ENCODE peak calls at places on chromosomes 11 and 22, in seven cellular contexts. T is CD8-positive, alpha-beta T cell; Z is stomach; I is colonic mucosa; U is pancreas; K is Caco-2; G is IMR-90. P is an unnamed sample.
A peak's percentile ranks its signal among the peaks of the same experiment; 100 is the strongest.

GRCh38 chr11:78140392-78141077 is 1.1 kb upstream of the ALG8 start:
- DNase-seq in T (no peak), Z (no peak), I (no peak), U (no peak), K (no peak), G (no peak), P (no peak)

GRCh38 chr11:1952806-1953482 is 5.8 kb downstream of the MRPL23 start:
- DNase-seq in T (no peak), Z (no peak), I (no peak), U (no peak), K (no peak), G (no peak), P (no peak)

GRCh38 chr22:19119949-19120348 is 2.3 kb downstream of the DGCR2 start:
- DNase-seq in T (no peak), Z (no peak), I (no peak), U (no peak), K (no peak), G (no peak), P (no peak)

GRCh38 chr22:29912605-29913398 is 29.8 kb downstream of the MTMR3 start:
- DNase-seq in T (no peak), Z (no peak), I (no peak), U (no peak), K (no peak), G (peak; percentile 93), P (peak; percentile 29)

GRCh38 chr11:71321433-71322191 is 69.2 kb upstream of the SHANK2 start:
- DNase-seq in T (no peak), Z (no peak), I (no peak), U (no peak), K (no peak), G (no peak), P (no peak)

GRCh38 chr11:121131656-121132055 is 30.6 kb downstream of the TECTA start:
- DNase-seq in T (no peak), Z (no peak), I (no peak), U (no peak), K (no peak), G (no peak), P (no peak)

GRCh38 chr11:26584818-26585217 is 12.8 kb upstream of the MUC15 start:
- DNase-seq in T (no peak), Z (no peak), I (no peak), U (no peak), K (no peak), G (no peak), P (peak; percentile 11)

GRCh38 chr11:76739798-76740197 is 43.4 kb upstream of the TSKU start:
- DNase-seq in T (no peak), Z (no peak), I (no peak), U (no peak), K (no peak), G (no peak), P (no peak)

GRCh38 chr11:122242731-122243130 is 126.7 kb upstream of the BLID start:
- DNase-seq in T (no peak), Z (no peak), I (no peak), U (no peak), K (no peak), G (no peak), P (no peak)

GRCh38 chr11:36240746-36241295 is 48.4 kb downstream of the COMMD9 start:
- DNase-seq in T (no peak), Z (no peak), I (no peak), U (no peak), K (no peak), G (no peak), P (no peak)

GRCh38 chr22:27597703-27598444 is 203.7 kb downstream of the MN1 start:
- DNase-seq in T (no peak), Z (no peak), I (no peak), U (peak; percentile 16), K (peak; percentile 42), G (no peak), P (peak; percentile 24)

GRCh38 chr11:122071680-122072321 is 44.2 kb downstream of the BLID start:
- DNase-seq in T (no peak), Z (no peak), I (no peak), U (no peak), K (no peak), G (no peak), P (no peak)

GRCh38 chr11:133999355-133999754 is 42.6 kb upstream of the IGSF9B start:
- DNase-seq in T (no peak), Z (no peak), I (no peak), U (no peak), K (no peak), G (no peak), P (no peak)

GRCh38 chr11:16758382-16759024 is 20.1 kb downstream of the C11orf58 start:
- DNase-seq in T (no peak), Z (no peak), I (no peak), U (no peak), K (no peak), G (no peak), P (no peak)

GRCh38 chr11:128235958-128236357 is 351.4 kb downstream of the ETS1 start:
- DNase-seq in T (no peak), Z (no peak), I (no peak), U (no peak), K (no peak), G (no peak), P (no peak)

GRCh38 chr11:13917269-13917668 is 45.3 kb upstream of the SPON1 start:
- DNase-seq in T (no peak), Z (no peak), I (no peak), U (no peak), K (no peak), G (no peak), P (no peak)

DNA sequence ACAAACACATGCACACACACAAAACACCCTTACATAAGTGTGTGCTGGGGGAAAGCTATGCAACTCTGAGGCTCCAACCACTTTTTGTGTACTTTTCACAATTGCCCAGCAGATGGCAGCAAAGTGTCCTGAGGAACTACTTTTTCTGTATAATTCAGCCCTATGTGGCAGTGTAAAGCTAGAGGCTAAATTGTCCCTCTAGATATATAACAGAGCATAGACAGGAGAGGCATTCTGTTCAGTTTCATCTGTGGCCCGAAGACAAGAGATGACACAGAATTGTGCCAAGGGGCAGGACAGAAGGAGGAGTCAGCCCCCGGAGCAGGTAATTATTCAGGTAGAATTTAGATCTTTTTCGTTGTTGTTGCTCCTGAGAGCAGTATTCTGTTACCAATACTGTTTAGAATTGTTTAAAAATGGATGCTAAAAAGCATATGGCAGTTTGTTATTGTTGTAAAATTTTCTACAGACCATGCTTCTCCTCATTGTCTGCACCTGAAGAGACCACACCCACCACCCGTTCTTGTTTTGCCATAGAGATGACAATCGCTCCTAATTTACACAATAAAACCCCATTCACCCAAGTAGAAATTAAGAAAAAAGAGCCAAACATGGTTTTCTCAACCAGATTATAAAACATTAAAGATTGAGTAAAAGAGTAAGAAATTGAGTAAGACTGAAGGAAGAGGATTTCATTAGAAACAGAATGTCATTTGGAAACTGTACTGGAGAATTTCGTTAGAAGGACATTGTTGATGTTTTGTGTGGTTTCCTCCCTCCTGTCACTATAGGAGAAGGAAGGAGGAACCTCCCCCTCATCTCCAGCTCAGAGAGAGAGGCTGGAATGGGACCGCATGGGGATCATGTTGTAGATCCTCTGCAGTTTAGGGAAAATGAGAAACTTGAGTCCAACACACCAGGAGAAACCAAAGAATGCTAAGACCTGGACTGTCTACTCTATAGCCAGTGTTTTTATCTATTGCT is 14.5 kb upstream of the MS4A7 start:
- DNase-seq in T (peak; percentile 24), Z (peak; percentile 71), I (peak; percentile 74), U (peak; percentile 40), K (peak; percentile 74), G (peak; percentile 25), P (peak; percentile 61)
- TF ChIP-seq CTCF in T (peak; percentile 75), Z (peak; percentile 79), I (peak; percentile 79), U (peak; percentile 59), K (peak; percentile 83), G (peak; percentile 59), P (peak; percentile 57)

DNA sequence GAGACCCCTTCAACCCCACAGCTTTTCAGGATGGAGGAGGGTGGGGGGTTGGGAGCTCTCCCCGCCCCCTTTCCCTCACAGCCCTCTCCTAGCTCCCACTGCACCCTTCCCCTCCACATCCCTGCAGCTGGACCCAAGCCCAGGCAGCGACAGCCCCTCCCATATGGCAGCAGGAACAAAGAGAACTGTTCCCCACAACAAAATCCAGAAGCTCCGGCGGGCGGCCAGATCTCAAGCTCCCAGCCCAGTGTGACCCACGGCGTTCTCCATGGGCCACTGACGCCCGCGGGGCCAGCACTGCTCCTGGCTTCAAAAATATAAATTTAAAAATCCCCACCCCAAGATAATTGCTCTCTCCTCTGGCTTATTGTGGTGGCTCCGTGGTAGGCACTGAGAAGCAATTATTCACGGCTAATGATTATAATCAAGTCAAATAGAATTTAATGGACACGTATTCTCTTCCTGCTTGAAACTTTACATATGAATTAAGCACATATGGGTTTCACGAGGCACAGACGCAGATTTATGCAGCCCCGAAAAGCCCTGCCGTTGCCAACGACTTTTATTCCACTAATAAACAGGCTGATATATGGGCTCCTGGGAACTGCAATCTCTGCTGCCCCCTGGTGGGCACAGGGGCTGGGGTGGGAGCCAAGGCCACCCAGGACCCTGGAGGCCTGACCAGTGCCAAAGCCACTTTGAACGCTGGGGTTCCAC is 17.6 kb downstream of the MACROD1 start:
- DNase-seq in T (peak; percentile 44), Z (peak; percentile 82), I (peak; percentile 72), U (peak; percentile 61), K (peak; percentile 81), G (peak; percentile 66), P (peak; percentile 84)
- TF ChIP-seq CTCF in T (peak; percentile 93), Z (peak; percentile 91), I (peak; percentile 89), U (peak; percentile 93), K (peak; percentile 85), G (peak; percentile 98), P (peak; percentile 88)

GRCh38 chr22:22558972-22559603 is at the start of gene PRAME:
- DNase-seq in T (peak; percentile 38), Z (peak; percentile 40), I (peak; percentile 72), U (peak; percentile 5), K (peak; percentile 73), G (peak; percentile 13), P (peak; percentile 89)
- TF ChIP-seq CTCF in T (peak; percentile 67), Z (peak; percentile 5), I (peak; percentile 54), U (peak; percentile 41), K (peak; percentile 54), G (peak; percentile 57), P (peak; percentile 88)

GRCh38 chr22:37138879-37139561 is 10.7 kb downstream of the IL2RB start:
- DNase-seq in T (no peak), Z (no peak), I (no peak), U (no peak), K (no peak), G (no peak), P (no peak)

GRCh38 chr22:37137903-37138665 is 11.6 kb downstream of the IL2RB start:
- DNase-seq in T (no peak), Z (no peak), I (no peak), U (no peak), K (no peak), G (no peak), P (no peak)

GRCh38 chr22:37141476-37141875 is 8.2 kb downstream of the IL2RB start:
- DNase-seq in T (no peak), Z (no peak), I (no peak), U (no peak), K (no peak), G (no peak), P (no peak)

GRCh38 chr22:37140686-37141323 is 8.9 kb downstream of the IL2RB start:
- DNase-seq in T (no peak), Z (no peak), I (no peak), U (no peak), K (no peak), G (no peak), P (no peak)

DNA sequence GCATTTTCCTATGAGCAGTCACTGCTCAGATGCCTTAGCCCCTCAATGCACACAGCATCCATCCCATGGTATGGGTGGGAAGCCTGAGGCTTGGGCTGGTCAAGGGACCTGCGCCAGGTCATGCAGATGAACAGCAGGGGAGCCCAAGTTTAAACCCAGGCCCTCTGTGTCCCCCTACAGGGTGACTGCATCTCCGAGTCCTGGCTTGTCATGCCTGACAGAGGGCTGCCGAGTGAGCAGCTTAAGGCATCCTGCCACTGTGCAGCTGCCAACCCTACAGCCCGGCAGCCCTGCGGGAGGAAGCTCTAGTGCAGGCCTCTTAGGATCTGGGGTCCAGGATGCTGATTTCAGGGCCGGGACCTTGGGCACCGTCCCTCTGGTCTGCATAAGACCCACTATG is 10.0 kb downstream of the IL2RB start:
- DNase-seq in T (no peak), Z (no peak), I (no peak), U (no peak), K (peak; percentile 24), G (no peak), P (no peak)
- TF ChIP-seq CTCF in T (no peak), Z (no peak), I (no peak), U (no peak), K (peak; percentile 16), G (no peak), P (no peak)

P was measured in Calu3.